ENCODE peak calls at places on chromosomes 7 and 10, in four cellular contexts. One of them, this sample, is unnamed.

GRCh38 chr7:49852619-49853462 is 79.4 kb downstream of the VWC2 start:
- DNase-seq in NCI-H1105: peak
- DNase-seq in activated T-cell treated with anti-CD3 and anti-CD28 coated beads for 1 hour: no peak
- DNase-seq in stimulated activated CD4-positive, alpha-beta T cell treated with anti-CD3 and anti-CD28 coated beads, TNF-alpha, amount 100 ng/mL, for 1 hour: no peak
- DNase-seq in this sample: no peak

GRCh38 chr7:84924341-84924740 is 262.5 kb downstream of the SEMA3D start:
- DNase-seq in activated T-cell treated with anti-CD3 and anti-CD28 coated beads for 1 hour: no peak
- DNase-seq in stimulated activated CD4-positive, alpha-beta T cell treated with anti-CD3 and anti-CD28 coated beads, TNF-alpha, amount 100 ng/mL, for 1 hour: no peak
- DNase-seq in NCI-H1105: no peak
- DNase-seq in this sample: no peak

GRCh38 chr7:409344-410281 is 110.0 kb downstream of the PDGFA start:
- DNase-seq in activated T-cell treated with anti-CD3 and anti-CD28 coated beads for 1 hour: no peak
- DNase-seq in stimulated activated CD4-positive, alpha-beta T cell treated with anti-CD3 and anti-CD28 coated beads, TNF-alpha, amount 100 ng/mL, for 1 hour: no peak
- DNase-seq in NCI-H1105: no peak
- DNase-seq in this sample: no peak

GRCh38 chr10:113264333-113265131 is 288.3 kb upstream of the HABP2 start:
- DNase-seq in activated T-cell treated with anti-CD3 and anti-CD28 coated beads for 1 hour: no peak
- DNase-seq in NCI-H1105: no peak
- DNase-seq in stimulated activated CD4-positive, alpha-beta T cell treated with anti-CD3 and anti-CD28 coated beads, TNF-alpha, amount 100 ng/mL, for 1 hour: no peak
- DNase-seq in this sample: no peak

GRCh38 chr10:103712898-103713498 is 142.4 kb downstream of the SH3PXD2A start:
- DNase-seq in stimulated activated CD4-positive, alpha-beta T cell treated with anti-CD3 and anti-CD28 coated beads, TNF-alpha, amount 100 ng/mL, for 1 hour: peak
- DNase-seq in NCI-H1105: no peak
- DNase-seq in activated T-cell treated with anti-CD3 and anti-CD28 coated beads for 1 hour: peak
- DNase-seq in this sample: peak

GRCh38 chr7:149409889-149410288 is 51.0 kb downstream of the ZNF777 start:
- DNase-seq in NCI-H1105: no peak
- DNase-seq in stimulated activated CD4-positive, alpha-beta T cell treated with anti-CD3 and anti-CD28 coated beads, TNF-alpha, amount 100 ng/mL, for 1 hour: no peak
- DNase-seq in activated T-cell treated with anti-CD3 and anti-CD28 coated beads for 1 hour: no peak
- DNase-seq in this sample: no peak

GRCh38 chr7:149448961-149449360 is 11.9 kb downstream of the ZNF777 start:
- DNase-seq in stimulated activated CD4-positive, alpha-beta T cell treated with anti-CD3 and anti-CD28 coated beads, TNF-alpha, amount 100 ng/mL, for 1 hour: no peak
- DNase-seq in activated T-cell treated with anti-CD3 and anti-CD28 coated beads for 1 hour: no peak
- DNase-seq in NCI-H1105: no peak
- DNase-seq in this sample: no peak

GRCh38 chr7:24883632-24884013 is 96.4 kb downstream of the OSBPL3 start:
- DNase-seq in NCI-H1105: no peak
- DNase-seq in stimulated activated CD4-positive, alpha-beta T cell treated with anti-CD3 and anti-CD28 coated beads, TNF-alpha, amount 100 ng/mL, for 1 hour: no peak
- DNase-seq in activated T-cell treated with anti-CD3 and anti-CD28 coated beads for 1 hour: no peak
- DNase-seq in this sample: no peak

GRCh38 chr10:73898730-73899400 is 12.1 kb upstream of the PLAU start:
- DNase-seq in NCI-H1105: no peak
- DNase-seq in activated T-cell treated with anti-CD3 and anti-CD28 coated beads for 1 hour: no peak
- DNase-seq in stimulated activated CD4-positive, alpha-beta T cell treated with anti-CD3 and anti-CD28 coated beads, TNF-alpha, amount 100 ng/mL, for 1 hour: no peak
- DNase-seq in this sample: no peak

GRCh38 chr7:130494480-130494879 is 2.6 kb downstream of the MEST start:
- DNase-seq in activated T-cell treated with anti-CD3 and anti-CD28 coated beads for 1 hour: no peak
- DNase-seq in stimulated activated CD4-positive, alpha-beta T cell treated with anti-CD3 and anti-CD28 coated beads, TNF-alpha, amount 100 ng/mL, for 1 hour: no peak
- DNase-seq in NCI-H1105: no peak
- DNase-seq in this sample: no peak

GRCh38 chr10:75211007-75211735 is 575 bp downstream of the VDAC2 start:
- DNase-seq in stimulated activated CD4-positive, alpha-beta T cell treated with anti-CD3 and anti-CD28 coated beads, TNF-alpha, amount 100 ng/mL, for 1 hour: no peak
- DNase-seq in NCI-H1105: no peak
- DNase-seq in activated T-cell treated with anti-CD3 and anti-CD28 coated beads for 1 hour: no peak
- DNase-seq in this sample: no peak

GRCh38 chr10:110671788-110672579 is 27.8 kb downstream of the RBM20 start:
- DNase-seq in activated T-cell treated with anti-CD3 and anti-CD28 coated beads for 1 hour: peak
- DNase-seq in stimulated activated CD4-positive, alpha-beta T cell treated with anti-CD3 and anti-CD28 coated beads, TNF-alpha, amount 100 ng/mL, for 1 hour: peak
- DNase-seq in NCI-H1105: no peak
- DNase-seq in this sample: peak

GRCh38 chr10:28137907-28138880 is 139.3 kb upstream of the ODAD2 start:
- DNase-seq in stimulated activated CD4-positive, alpha-beta T cell treated with anti-CD3 and anti-CD28 coated beads, TNF-alpha, amount 100 ng/mL, for 1 hour: no peak
- DNase-seq in activated T-cell treated with anti-CD3 and anti-CD28 coated beads for 1 hour: no peak
- DNase-seq in NCI-H1105: no peak
- DNase-seq in this sample: no peak

GRCh38 chr7:30980194-30980593 is 16.4 kb downstream of the GHRHR start:
- DNase-seq in activated T-cell treated with anti-CD3 and anti-CD28 coated beads for 1 hour: no peak
- DNase-seq in NCI-H1105: no peak
- DNase-seq in stimulated activated CD4-positive, alpha-beta T cell treated with anti-CD3 and anti-CD28 coated beads, TNF-alpha, amount 100 ng/mL, for 1 hour: no peak
- DNase-seq in this sample: no peak

GRCh38 chr7:131013716-131014115 is 279.7 kb upstream of the KLF14 start:
- DNase-seq in activated T-cell treated with anti-CD3 and anti-CD28 coated beads for 1 hour: no peak
- DNase-seq in NCI-H1105: no peak
- DNase-seq in stimulated activated CD4-positive, alpha-beta T cell treated with anti-CD3 and anti-CD28 coated beads, TNF-alpha, amount 100 ng/mL, for 1 hour: no peak
- DNase-seq in this sample: no peak

GRCh38 chr7:129670636-129671035 is 59.1 kb downstream of the NRF1 start:
- DNase-seq in NCI-H1105: no peak
- DNase-seq in stimulated activated CD4-positive, alpha-beta T cell treated with anti-CD3 and anti-CD28 coated beads, TNF-alpha, amount 100 ng/mL, for 1 hour: no peak
- DNase-seq in activated T-cell treated with anti-CD3 and anti-CD28 coated beads for 1 hour: no peak
- DNase-seq in this sample: no peak

GRCh38 chr7:73663033-73663432 is 4.6 kb upstream of the VPS37D start:
- DNase-seq in NCI-H1105: no peak
- DNase-seq in stimulated activated CD4-positive, alpha-beta T cell treated with anti-CD3 and anti-CD28 coated beads, TNF-alpha, amount 100 ng/mL, for 1 hour: no peak
- DNase-seq in activated T-cell treated with anti-CD3 and anti-CD28 coated beads for 1 hour: no peak
- DNase-seq in this sample: no peak

GRCh38 chr10:126397640-126398382 is 9.5 kb upstream of the ADAM12 start:
- DNase-seq in stimulated activated CD4-positive, alpha-beta T cell treated with anti-CD3 and anti-CD28 coated beads, TNF-alpha, amount 100 ng/mL, for 1 hour: no peak
- DNase-seq in NCI-H1105: no peak
- DNase-seq in activated T-cell treated with anti-CD3 and anti-CD28 coated beads for 1 hour: no peak
- DNase-seq in this sample: no peak

GRCh38 chr7:80883188-80884025 is 35.4 kb downstream of the SEMA3C start:
- DNase-seq in NCI-H1105: no peak
- DNase-seq in activated T-cell treated with anti-CD3 and anti-CD28 coated beads for 1 hour: no peak
- DNase-seq in stimulated activated CD4-positive, alpha-beta T cell treated with anti-CD3 and anti-CD28 coated beads, TNF-alpha, amount 100 ng/mL, for 1 hour: no peak
- DNase-seq in this sample: no peak

GRCh38 chr10:33252794-33253203 is 81.7 kb downstream of the NRP1 start:
- DNase-seq in NCI-H1105: no peak
- DNase-seq in activated T-cell treated with anti-CD3 and anti-CD28 coated beads for 1 hour: no peak
- DNase-seq in stimulated activated CD4-positive, alpha-beta T cell treated with anti-CD3 and anti-CD28 coated beads, TNF-alpha, amount 100 ng/mL, for 1 hour: no peak
- DNase-seq in this sample: no peak

GRCh38 chr10:131694963-131695813 is 205.6 kb upstream of the PPP2R2D start:
- DNase-seq in NCI-H1105: no peak
- DNase-seq in activated T-cell treated with anti-CD3 and anti-CD28 coated beads for 1 hour: no peak
- DNase-seq in stimulated activated CD4-positive, alpha-beta T cell treated with anti-CD3 and anti-CD28 coated beads, TNF-alpha, amount 100 ng/mL, for 1 hour: no peak
- DNase-seq in this sample: no peak

GRCh38 chr7:22419488-22419887 is 62.5 kb upstream of the RAPGEF5 start:
- DNase-seq in activated T-cell treated with anti-CD3 and anti-CD28 coated beads for 1 hour: no peak
- DNase-seq in NCI-H1105: no peak
- DNase-seq in stimulated activated CD4-positive, alpha-beta T cell treated with anti-CD3 and anti-CD28 coated beads, TNF-alpha, amount 100 ng/mL, for 1 hour: no peak
- DNase-seq in this sample: no peak

GRCh38 chr7:79137942-79138341 is 315.5 kb downstream of the MAGI2 start:
- DNase-seq in stimulated activated CD4-positive, alpha-beta T cell treated with anti-CD3 and anti-CD28 coated beads, TNF-alpha, amount 100 ng/mL, for 1 hour: no peak
- DNase-seq in NCI-H1105: no peak
- DNase-seq in activated T-cell treated with anti-CD3 and anti-CD28 coated beads for 1 hour: no peak
- DNase-seq in this sample: no peak

GRCh38 chr7:44608916-44609648 is 2.7 kb downstream of the OGDH start:
- DNase-seq in NCI-H1105: no peak
- DNase-seq in stimulated activated CD4-positive, alpha-beta T cell treated with anti-CD3 and anti-CD28 coated beads, TNF-alpha, amount 100 ng/mL, for 1 hour: no peak
- DNase-seq in activated T-cell treated with anti-CD3 and anti-CD28 coated beads for 1 hour: no peak
- DNase-seq in this sample: no peak

GRCh38 chr10:69426376-69426727 is 9.6 kb upstream of the TACR2 start:
- DNase-seq in NCI-H1105: no peak
- DNase-seq in stimulated activated CD4-positive, alpha-beta T cell treated with anti-CD3 and anti-CD28 coated beads, TNF-alpha, amount 100 ng/mL, for 1 hour: no peak
- DNase-seq in activated T-cell treated with anti-CD3 and anti-CD28 coated beads for 1 hour: no peak
- DNase-seq in this sample: no peak

GRCh38 chr7:101535333-101535732 is 93.8 kb downstream of the MYL10 start:
- DNase-seq in stimulated activated CD4-positive, alpha-beta T cell treated with anti-CD3 and anti-CD28 coated beads, TNF-alpha, amount 100 ng/mL, for 1 hour: no peak
- DNase-seq in activated T-cell treated with anti-CD3 and anti-CD28 coated beads for 1 hour: no peak
- DNase-seq in NCI-H1105: no peak
- DNase-seq in this sample: no peak

GRCh38 chr7:97422046-97422445 is 304.5 kb downstream of the SDHAF3 start:
- DNase-seq in activated T-cell treated with anti-CD3 and anti-CD28 coated beads for 1 hour: no peak
- DNase-seq in stimulated activated CD4-positive, alpha-beta T cell treated with anti-CD3 and anti-CD28 coated beads, TNF-alpha, amount 100 ng/mL, for 1 hour: no peak
- DNase-seq in NCI-H1105: no peak
- DNase-seq in this sample: no peak

GRCh38 chr7:15753834-15754600 is 67.5 kb upstream of the MEOX2 start:
- DNase-seq in stimulated activated CD4-positive, alpha-beta T cell treated with anti-CD3 and anti-CD28 coated beads, TNF-alpha, amount 100 ng/mL, for 1 hour: no peak
- DNase-seq in activated T-cell treated with anti-CD3 and anti-CD28 coated beads for 1 hour: no peak
- DNase-seq in NCI-H1105: no peak
- DNase-seq in this sample: no peak